ENCODE peak calls at places on chromosome 12, in six cellular contexts. One of them, this sample, is unnamed.

GRCh38 chr12:91951571-91951970 is 194.1 kb downstream of the BTG1 start:
- DNase-seq in GM20000: no peak
- DNase-seq in lower leg skin: no peak
- DNase-seq in AG10803: peak
- DNase-seq in AG09309: no peak
- DNase-seq in ovary: no peak
- DNase-seq in this sample: no peak

GRCh38 chr12:12224240-12224940 is 42.5 kb downstream of the LRP6 start:
- DNase-seq in lower leg skin: no peak
- DNase-seq in ovary: no peak
- DNase-seq in AG10803: peak
- DNase-seq in GM20000: no peak
- DNase-seq in AG09309: peak
- DNase-seq in this sample: no peak

GRCh38 chr12:92146497-92146828 is 817 bp upstream of the BTG1 start:
- DNase-seq in lower leg skin: no peak
- DNase-seq in GM20000: no peak
- DNase-seq in AG09309: no peak
- DNase-seq in ovary: no peak
- DNase-seq in AG10803: peak
- DNase-seq in this sample: no peak

GRCh38 chr12:10220398-10221077 is 7.9 kb downstream of the GABARAPL1 start:
- DNase-seq in AG09309: no peak
- DNase-seq in AG10803: peak
- DNase-seq in ovary: peak
- DNase-seq in lower leg skin: peak
- DNase-seq in GM20000: no peak
- DNase-seq in this sample: no peak

GRCh38 chr12:120394483-120395367 is 25.8 kb upstream of the MSI1 start:
- DNase-seq in lower leg skin: no peak
- DNase-seq in GM20000: no peak
- DNase-seq in ovary: no peak
- DNase-seq in AG09309: no peak
- DNase-seq in AG10803: no peak
- DNase-seq in this sample: no peak

GRCh38 chr12:39392154-39392925 is 50.6 kb downstream of the KIF21A start:
- DNase-seq in GM20000: no peak
- DNase-seq in AG09309: no peak
- DNase-seq in lower leg skin: no peak
- DNase-seq in AG10803: no peak
- DNase-seq in ovary: no peak
- DNase-seq in this sample: no peak

GRCh38 chr12:124764870-124765570 is 98.6 kb downstream of the SCARB1 start:
- DNase-seq in AG10803: peak
- DNase-seq in AG09309: peak
- DNase-seq in lower leg skin: no peak
- DNase-seq in ovary: no peak
- DNase-seq in GM20000: no peak
- DNase-seq in this sample: no peak

GRCh38 chr12:6326316-6326959 is 15.4 kb downstream of the TNFRSF1A start:
- DNase-seq in AG10803: peak
- DNase-seq in GM20000: peak
- DNase-seq in AG09309: no peak
- DNase-seq in ovary: peak
- DNase-seq in lower leg skin: no peak
- DNase-seq in this sample: peak

GRCh38 chr12:47819902-47820630 is at the start of gene HDAC7:
- DNase-seq in AG10803: peak
- DNase-seq in lower leg skin: peak
- DNase-seq in AG09309: no peak
- DNase-seq in GM20000: peak
- DNase-seq in ovary: peak
- DNase-seq in this sample: peak

GRCh38 chr12:3195337-3195736 is 118.2 kb downstream of the TSPAN9 start:
- DNase-seq in AG09309: no peak
- DNase-seq in lower leg skin: no peak
- DNase-seq in ovary: no peak
- DNase-seq in GM20000: no peak
- DNase-seq in AG10803: no peak
- DNase-seq in this sample: no peak

GRCh38 chr12:55847033-55847432 is 4.3 kb upstream of the MMP19 start:
- DNase-seq in AG10803: peak
- DNase-seq in GM20000: no peak
- DNase-seq in ovary: no peak
- DNase-seq in AG09309: peak
- DNase-seq in lower leg skin: peak
- DNase-seq in this sample: peak

GRCh38 chr12:111405149-111405855 is 421 bp upstream of the SH2B3 start:
- DNase-seq in AG09309: no peak
- DNase-seq in GM20000: peak
- DNase-seq in ovary: peak
- DNase-seq in AG10803: peak
- DNase-seq in lower leg skin: peak
- DNase-seq in this sample: peak

GRCh38 chr12:93322784-93323183 is 54.9 kb upstream of the NUDT4 start:
- DNase-seq in ovary: no peak
- DNase-seq in AG09309: peak
- DNase-seq in AG10803: peak
- DNase-seq in GM20000: no peak
- DNase-seq in lower leg skin: no peak
- DNase-seq in this sample: no peak

GRCh38 chr12:16939871-16940306 is 333.9 kb upstream of the LMO3 start:
- DNase-seq in GM20000: peak
- DNase-seq in AG10803: peak
- DNase-seq in AG09309: no peak
- DNase-seq in lower leg skin: no peak
- DNase-seq in ovary: no peak
- DNase-seq in this sample: peak

GRCh38 chr12:124762791-124763593 is 100.7 kb downstream of the SCARB1 start:
- DNase-seq in AG09309: no peak
- DNase-seq in AG10803: peak
- DNase-seq in GM20000: no peak
- DNase-seq in lower leg skin: no peak
- DNase-seq in ovary: no peak
- DNase-seq in this sample: peak

GRCh38 chr12:10501031-10501430 is 4.7 kb upstream of the EIF2S3B start:
- DNase-seq in AG10803: peak
- DNase-seq in AG09309: peak
- DNase-seq in ovary: no peak
- DNase-seq in lower leg skin: no peak
- DNase-seq in GM20000: no peak
- DNase-seq in this sample: no peak

GRCh38 chr12:124036117-124037109 is 63.4 kb downstream of the ZNF664 start:
- DNase-seq in GM20000: peak
- DNase-seq in AG10803: peak
- DNase-seq in lower leg skin: no peak
- DNase-seq in ovary: peak
- DNase-seq in AG09309: no peak
- DNase-seq in this sample: peak

GRCh38 chr12:96907681-96908163 is 665 bp downstream of the NEDD1 start:
- DNase-seq in AG09309: no peak
- DNase-seq in GM20000: peak
- DNase-seq in AG10803: peak
- DNase-seq in lower leg skin: no peak
- DNase-seq in ovary: peak
- DNase-seq in this sample: peak

GRCh38 chr12:17928708-17929366 is 161.2 kb downstream of the RERGL start:
- DNase-seq in AG10803: peak
- DNase-seq in AG09309: peak
- DNase-seq in ovary: no peak
- DNase-seq in GM20000: no peak
- DNase-seq in lower leg skin: no peak
- DNase-seq in this sample: no peak

GRCh38 chr12:119593578-119594398 is at the start of gene TMEM233:
- DNase-seq in AG09309: no peak
- DNase-seq in ovary: no peak
- DNase-seq in AG10803: no peak
- DNase-seq in lower leg skin: no peak
- DNase-seq in GM20000: no peak
- DNase-seq in this sample: no peak

GRCh38 chr12:67590122-67590795 is 58.3 kb upstream of the DYRK2 start:
- DNase-seq in ovary: no peak
- DNase-seq in GM20000: no peak
- DNase-seq in lower leg skin: no peak
- DNase-seq in AG10803: no peak
- DNase-seq in AG09309: no peak
- DNase-seq in this sample: peak

GRCh38 chr12:80936642-80937390 is 918 bp downstream of the LIN7A start:
- DNase-seq in AG10803: peak
- DNase-seq in ovary: peak
- DNase-seq in lower leg skin: peak
- DNase-seq in AG09309: no peak
- DNase-seq in GM20000: peak
- DNase-seq in this sample: no peak

GRCh38 chr12:586318-587071 is 76.8 kb downstream of the NINJ2 start:
- DNase-seq in AG09309: no peak
- DNase-seq in ovary: no peak
- DNase-seq in lower leg skin: peak
- DNase-seq in AG10803: no peak
- DNase-seq in GM20000: no peak
- DNase-seq in this sample: no peak

GRCh38 chr12:124441443-124442190 is 125.8 kb downstream of the NCOR2 start:
- DNase-seq in lower leg skin: no peak
- DNase-seq in AG09309: peak
- DNase-seq in ovary: no peak
- DNase-seq in GM20000: no peak
- DNase-seq in AG10803: peak
- DNase-seq in this sample: no peak

GRCh38 chr12:5052348-5052747 is 8.7 kb downstream of the KCNA5 start:
- DNase-seq in AG10803: no peak
- DNase-seq in ovary: no peak
- DNase-seq in AG09309: no peak
- DNase-seq in GM20000: no peak
- DNase-seq in lower leg skin: no peak
- DNase-seq in this sample: no peak
- TF ChIP-seq CTCF in AG10803: no peak
- TF ChIP-seq CTCF in ovary: no peak
- TF ChIP-seq CTCF in AG09309: no peak
- TF ChIP-seq CTCF in GM20000: no peak
- TF ChIP-seq CTCF in lower leg skin: no peak
- TF ChIP-seq CTCF in this sample: no peak

GRCh38 chr12:114692558-114693531 is 8.9 kb upstream of the TBX3 start:
- DNase-seq in lower leg skin: no peak
- DNase-seq in GM20000: no peak
- DNase-seq in AG10803: peak
- DNase-seq in ovary: peak
- DNase-seq in AG09309: no peak
- DNase-seq in this sample: no peak
- TF ChIP-seq CTCF in lower leg skin: no peak
- TF ChIP-seq CTCF in GM20000: no peak
- TF ChIP-seq CTCF in AG10803: peak
- TF ChIP-seq CTCF in ovary: no peak
- TF ChIP-seq CTCF in AG09309: no peak
- TF ChIP-seq CTCF in this sample: no peak

GRCh38 chr12:51904951-51905471 is 2.3 kb upstream of the ACVRL1 start:
- DNase-seq in ovary: no peak
- DNase-seq in lower leg skin: peak
- DNase-seq in AG09309: no peak
- DNase-seq in GM20000: no peak
- DNase-seq in AG10803: peak
- DNase-seq in this sample: no peak

GRCh38 chr12:51906452-51907082 is 737 bp upstream of the ACVRL1 start:
- DNase-seq in lower leg skin: peak
- DNase-seq in GM20000: no peak
- DNase-seq in AG10803: no peak
- DNase-seq in ovary: no peak
- DNase-seq in AG09309: no peak
- DNase-seq in this sample: no peak

GRCh38 chr12:51907864-51908425 is 641 bp downstream of the ACVRL1 start:
- DNase-seq in ovary: no peak
- DNase-seq in AG09309: no peak
- DNase-seq in AG10803: no peak
- DNase-seq in GM20000: no peak
- DNase-seq in lower leg skin: peak
- DNase-seq in this sample: no peak

GRCh38 chr12:51907083-51907863 is at the start of gene ACVRL1:
- DNase-seq in lower leg skin: peak
- DNase-seq in AG10803: peak
- DNase-seq in ovary: no peak
- DNase-seq in AG09309: no peak
- DNase-seq in GM20000: peak
- DNase-seq in this sample: no peak

DNA sequence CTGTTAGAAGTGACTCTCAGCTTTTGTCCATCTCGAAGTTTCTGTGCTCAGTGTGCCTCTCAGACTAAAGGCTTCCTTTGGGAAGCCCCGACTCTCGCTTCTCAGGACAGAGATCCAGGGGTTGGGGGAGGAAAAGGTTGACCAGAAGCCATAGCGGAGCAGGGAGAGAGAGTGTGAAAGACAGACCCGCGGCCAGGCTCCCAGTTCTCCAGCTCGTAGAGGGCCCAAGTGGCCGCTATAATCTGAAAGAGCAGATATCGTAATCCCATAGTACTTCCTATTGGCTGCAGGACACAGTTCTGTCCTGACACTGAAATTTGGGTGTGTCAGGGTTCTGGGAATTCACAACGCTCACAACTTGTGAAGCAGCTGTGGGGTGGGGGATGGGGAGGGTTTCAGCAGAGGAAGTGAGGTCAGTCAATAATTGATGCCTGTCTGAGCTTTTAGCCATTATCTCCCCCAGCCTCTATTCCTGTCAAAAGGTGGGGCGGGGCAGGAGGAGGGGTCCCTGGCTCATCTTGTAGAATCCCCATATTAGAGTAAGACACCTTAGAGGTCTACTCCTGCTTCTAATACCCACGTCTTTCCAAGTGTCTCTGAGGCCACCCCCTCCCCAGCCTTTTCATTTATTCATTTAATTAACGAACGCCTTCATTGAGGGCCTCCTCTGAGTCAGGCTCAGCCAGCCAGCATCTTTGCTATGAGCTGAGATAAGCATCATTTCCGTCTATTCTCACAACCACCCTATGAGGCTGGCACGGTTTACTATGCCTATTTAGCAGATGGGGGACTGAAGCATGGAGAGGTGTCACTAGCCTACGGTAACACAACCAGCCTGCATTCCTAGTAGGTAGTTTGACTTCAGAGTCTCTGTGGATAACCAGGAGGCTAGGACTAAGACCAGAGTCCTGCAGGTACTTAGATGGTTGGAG is 1.5 kb upstream of the ACVRL1 start:
- DNase-seq in ovary: no peak
- DNase-seq in lower leg skin: peak
- DNase-seq in GM20000: no peak
- DNase-seq in AG10803: peak
- DNase-seq in AG09309: no peak
- DNase-seq in this sample: no peak
- TF ChIP-seq CTCF in ovary: no peak
- TF ChIP-seq CTCF in lower leg skin: no peak
- TF ChIP-seq CTCF in GM20000: no peak
- TF ChIP-seq CTCF in AG10803: no peak
- TF ChIP-seq CTCF in AG09309: no peak
- TF ChIP-seq CTCF in this sample: no peak

DNA sequence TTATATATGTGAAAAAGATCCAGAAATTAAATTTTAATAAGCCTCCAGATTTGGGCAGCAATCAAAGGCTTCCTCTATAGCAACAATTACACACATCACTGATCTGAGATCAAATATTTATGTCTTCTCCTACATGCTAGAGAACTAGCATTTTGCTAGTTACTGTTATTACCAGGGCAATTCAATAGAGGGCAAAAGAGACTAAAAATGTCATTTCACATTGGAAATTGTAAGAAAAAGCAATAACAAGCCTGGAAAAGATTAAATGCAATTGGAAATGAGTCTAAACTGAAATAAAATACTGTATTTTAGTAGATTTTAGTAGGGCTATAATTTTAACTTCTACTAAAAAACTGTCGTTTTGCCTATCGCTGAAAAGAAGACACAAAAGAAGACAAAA is 32.6 kb upstream of the ANO6 start:
- DNase-seq in AG10803: peak
- DNase-seq in lower leg skin: no peak
- DNase-seq in GM20000: no peak
- DNase-seq in AG09309: no peak
- DNase-seq in ovary: no peak
- DNase-seq in this sample: no peak
- TF ChIP-seq CTCF in AG10803: peak
- TF ChIP-seq CTCF in lower leg skin: no peak
- TF ChIP-seq CTCF in GM20000: no peak
- TF ChIP-seq CTCF in AG09309: peak
- TF ChIP-seq CTCF in ovary: peak
- TF ChIP-seq CTCF in this sample: peak

This sample was measured in activated CD8-positive, alpha-beta T cell treated with anti-CD3 and anti-CD28 coated beads for 36 hours.